ENCODE peak calls at places on chromosomes 16 and 17, in eight cellular contexts. G is OCI-LY7; R is activated CD8-positive, alpha-beta T cell treated with anti-CD3 and anti-CD28 coated beads for 36 hours; O is brain microvascular endothelial cell; W is GM20000; B is sigmoid colon; E is GM12865; Y is esophagus squamous epithelium. C is an unnamed sample.

GRCh38 chr16:85202631-85203461 is 90.6 kb upstream of the CIBAR2 start:
- DNase-seq in G (no peak), R (no peak), O (no peak), W (no peak), B (peak; percentile 98), E (no peak), Y (no peak), C (peak; percentile 55)

GRCh38 chr16:71911121-71911520 is 15.8 kb downstream of the IST1 start:
- DNase-seq in G (no peak), R (no peak), O (no peak), W (no peak), B (no peak), E (no peak), Y (no peak), C (no peak)

GRCh38 chr16:71882505-71883192 is 1.3 kb downstream of the ZNF821 start:
- DNase-seq in G (peak; percentile 90), R (peak; percentile 90), O (peak; percentile 76), W (peak; percentile 84), B (peak; percentile 80), E (peak; percentile 94), Y (no peak), C (peak; percentile 66)

GRCh38 chr17:77019955-77020379 is 120.8 kb upstream of the SEC14L1 start:
- DNase-seq in G (no peak), R (no peak), O (no peak), W (no peak), B (no peak), E (no peak), Y (no peak), C (no peak)

GRCh38 chr16:13359835-13360234 is 458.4 kb downstream of the SHISA9 start:
- DNase-seq in G (no peak), R (no peak), O (no peak), W (no peak), B (no peak), E (no peak), Y (no peak), C (no peak)

GRCh38 chr17:50026046-50026675 is 29.7 kb upstream of the ITGA3 start:
- DNase-seq in G (no peak), R (no peak), O (no peak), W (no peak), B (no peak), E (no peak), Y (no peak), C (no peak)

GRCh38 chr17:35089846-35090193 is 26.3 kb upstream of the RFFL start:
- DNase-seq in G (no peak), R (peak; percentile 71), O (no peak), W (peak; percentile 22), B (no peak), E (no peak), Y (no peak), C (peak; percentile 6)

GRCh38 chr16:67068212-67068753 is 39.3 kb downstream of the CBFB start:
- DNase-seq in G (no peak), R (no peak), O (peak; percentile 9), W (no peak), B (no peak), E (no peak), Y (no peak), C (peak; percentile 55)

GRCh38 chr17:65918921-65919546 is 272.9 kb downstream of the CEP112 start:
- DNase-seq in G (no peak), R (no peak), O (no peak), W (no peak), B (no peak), E (no peak), Y (no peak), C (no peak)

GRCh38 chr16:2475413-2476344 is 752 bp downstream of the TBC1D24 start:
- DNase-seq in G (peak; percentile 62), R (peak; percentile 75), O (no peak), W (peak; percentile 73), B (no peak), E (peak; percentile 44), Y (no peak), C (no peak)

GRCh38 chr17:80146121-80147034 is 550 bp downstream of the EIF4A3 start:
- DNase-seq in G (peak; percentile 71), R (peak; percentile 39), O (no peak), W (peak; percentile 62), B (peak; percentile 47), E (peak; percentile 46), Y (no peak), C (no peak)

GRCh38 chr16:72848045-72848410 is 199.9 kb downstream of the ZFHX3 start:
- DNase-seq in G (no peak), R (no peak), O (no peak), W (no peak), B (no peak), E (no peak), Y (no peak), C (no peak)

GRCh38 chr17:75003070-75003956 is 9.2 kb upstream of the MRPL58 start:
- DNase-seq in G (no peak), R (no peak), O (no peak), W (peak; percentile 13), B (no peak), E (no peak), Y (no peak), C (no peak)

GRCh38 chr17:10579270-10579669 is 29.8 kb upstream of the MYH2 start:
- DNase-seq in G (peak; percentile 49), R (no peak), O (no peak), W (no peak), B (no peak), E (peak; percentile 25), Y (no peak), C (no peak)

GRCh38 chr17:49514374-49514738 is 19.3 kb downstream of the NGFR start:
- DNase-seq in G (no peak), R (no peak), O (no peak), W (no peak), B (no peak), E (peak; percentile 23), Y (no peak), C (no peak)

GRCh38 chr17:76276461-76277299 is 11.5 kb downstream of the UBALD2 start:
- DNase-seq in G (no peak), R (peak; percentile 8), O (no peak), W (no peak), B (no peak), E (no peak), Y (no peak), C (peak; percentile 77)

GRCh38 chr16:4475880-4476790 is at the start of gene HMOX2:
- DNase-seq in G (peak; percentile 96), R (peak; percentile 95), O (peak; percentile 86), W (peak; percentile 98), B (peak; percentile 95), E (peak; percentile 98), Y (peak; percentile 52), C (peak; percentile 84)
- TF ChIP-seq CTCF in G (peak; percentile 62), R (peak; percentile 35), O (peak; percentile 38), W (peak; percentile 38), B (no peak), E (peak; percentile 44), Y (no peak), C (peak; percentile 48)

GRCh38 chr16:81885976-81886586 is 107.0 kb downstream of the PLCG2 start:
- DNase-seq in G (peak; percentile 67), R (peak; percentile 22), O (peak; percentile 16), W (peak; percentile 69), B (no peak), E (peak; percentile 57), Y (no peak), C (no peak)
- TF ChIP-seq CTCF in G (peak; percentile 93), R (peak; percentile 83), O (peak; percentile 82), W (peak; percentile 47), B (no peak), E (peak; percentile 65), Y (peak; percentile 56), C (peak; percentile 88)

GRCh38 chr16:68781784-68782183 is 44.7 kb downstream of the CDH1 start:
- DNase-seq in G (no peak), R (no peak), O (no peak), W (no peak), B (no peak), E (peak; percentile 66), Y (no peak), C (no peak)

GRCh38 chr16:68776821-68777485 is 39.9 kb downstream of the CDH1 start:
- DNase-seq in G (no peak), R (peak; percentile 70), O (peak; percentile 32), W (peak; percentile 53), B (no peak), E (peak; percentile 99), Y (no peak), C (no peak)

GRCh38 chr16:68779891-68780290 is 42.8 kb downstream of the CDH1 start:
- DNase-seq in G (no peak), R (no peak), O (no peak), W (no peak), B (no peak), E (no peak), Y (no peak), C (no peak)

GRCh38 chr16:68774982-68775381 is 37.9 kb downstream of the CDH1 start:
- DNase-seq in G (no peak), R (no peak), O (no peak), W (no peak), B (no peak), E (no peak), Y (no peak), C (no peak)

DNA sequence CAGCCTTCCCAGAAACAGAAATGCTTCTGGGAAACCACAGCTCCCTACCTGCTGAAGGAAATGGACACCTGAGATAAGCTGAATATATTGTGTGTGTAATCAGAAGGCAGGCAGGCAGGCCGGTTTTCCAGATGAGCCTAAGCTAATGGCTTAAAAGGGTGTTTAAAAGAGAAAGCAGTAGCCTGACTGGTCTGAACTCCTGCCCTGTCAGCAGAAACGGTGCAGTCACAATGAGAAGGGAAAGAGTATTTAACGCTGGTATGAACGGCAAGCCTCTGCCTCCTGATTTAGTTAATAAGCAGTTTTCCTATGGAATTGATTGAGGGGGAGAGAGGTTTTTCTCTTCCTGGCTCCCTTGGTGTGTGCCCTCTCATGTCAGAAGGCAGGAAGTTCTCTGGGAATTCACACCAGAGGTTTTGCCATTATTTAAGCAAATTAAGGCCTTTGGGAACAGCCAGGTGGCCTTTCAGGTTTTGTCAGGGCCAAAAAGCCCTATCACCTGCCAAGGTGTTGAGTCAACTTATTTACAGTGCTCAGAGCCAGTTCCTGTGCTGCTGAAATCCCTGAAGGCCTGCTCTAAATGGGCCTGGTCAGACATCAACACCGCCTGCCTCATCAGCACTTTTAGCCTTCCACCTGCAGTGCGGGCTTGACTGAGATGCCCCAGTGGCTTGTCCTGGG is 41.6 kb downstream of the CDH1 start:
- DNase-seq in G (no peak), R (no peak), O (no peak), W (no peak), B (no peak), E (no peak), Y (no peak), C (no peak)
- TF ChIP-seq CTCF in G (no peak), R (no peak), O (no peak), W (no peak), B (no peak), E (no peak), Y (no peak), C (no peak)

DNA sequence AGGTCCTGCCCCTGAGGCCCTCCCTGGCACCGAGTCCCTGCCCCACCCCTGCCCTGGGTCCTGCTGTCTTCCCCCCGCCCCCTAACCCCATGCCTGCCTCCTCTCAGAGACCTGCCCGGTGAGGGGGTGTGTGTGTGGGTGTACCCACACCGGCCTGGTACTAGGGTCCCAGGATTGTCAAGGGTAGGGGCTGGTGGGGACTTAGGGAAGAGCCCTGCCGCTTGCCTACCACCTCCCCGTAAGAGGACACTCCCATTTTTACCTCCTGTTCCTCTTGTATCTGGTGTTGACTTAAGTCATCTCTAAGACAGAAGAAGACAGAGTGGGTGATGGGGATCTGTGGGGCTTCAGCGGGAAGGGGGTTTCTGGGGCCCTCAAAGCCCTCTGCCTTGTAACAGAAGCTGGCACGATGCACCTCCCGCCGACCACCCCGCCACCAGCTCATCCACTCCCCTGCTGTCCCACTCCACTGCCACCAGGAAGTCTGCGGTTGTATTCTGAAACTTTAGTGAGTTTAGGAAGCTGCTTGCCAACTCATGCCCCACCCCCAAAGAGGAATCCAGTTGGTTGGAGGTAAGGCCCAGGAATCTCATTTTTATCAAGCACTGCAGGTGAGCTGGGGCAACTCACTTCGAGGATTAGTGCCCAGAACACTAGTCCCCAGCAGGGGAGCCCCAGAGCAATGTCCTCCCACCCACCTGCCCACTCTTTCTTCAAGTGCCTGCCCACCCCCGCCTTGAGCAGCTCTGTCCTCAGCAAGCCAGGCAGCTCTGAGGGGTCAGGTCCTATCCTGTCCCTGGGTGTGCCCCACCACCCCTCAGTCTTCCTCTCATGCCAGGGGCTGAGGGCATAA is 5.6 kb downstream of the SPATA32 start:
- DNase-seq in G (no peak), R (peak; percentile 49), O (no peak), W (no peak), B (no peak), E (no peak), Y (no peak), C (no peak)
- TF ChIP-seq CTCF in G (no peak), R (peak; percentile 37), O (peak; percentile 31), W (no peak), B (no peak), E (peak; percentile 23), Y (no peak), C (peak; percentile 33)